ENCODE peak calls at places on chromosomes 2 and 18, in five cellular contexts. Q is fibroblast of the conjunctiva, K is Right ventricle myocardium superior, M is activated T-cell treated with anti-CD3 and anti-CD28 coated beads for 24 hours, W is H4. H is an unnamed sample.

GRCh38 chr2:207768168-207768890 is 1.4 kb downstream of the FZD5 start:
- DNase-seq in Q (no peak), M (peak), K (peak), W (no peak), H (no peak)

GRCh38 chr2:5798083-5798482 is 105.9 kb downstream of the SOX11 start:
- DNase-seq in Q (no peak), W (no peak), K (no peak), M (no peak), H (no peak)

GRCh38 chr2:163044116-163044515 is 205.5 kb upstream of the KCNH7 start:
- DNase-seq in M (no peak), K (no peak), W (no peak), Q (no peak), H (no peak)

GRCh38 chr2:203802277-203803045 is 65.1 kb upstream of the CTLA4 start:
- DNase-seq in M (peak), W (peak), Q (peak), K (no peak), H (no peak)

GRCh38 chr2:25972049-25972823 is 10.1 kb downstream of the KIF3C start:
- DNase-seq in W (no peak), K (no peak), Q (no peak), M (no peak), H (peak)

GRCh38 chr2:85237849-85238570 is 89.8 kb downstream of the TGOLN2 start:
- DNase-seq in W (no peak), Q (no peak), M (no peak), K (no peak), H (no peak)

GRCh38 chr2:157627594-157628281 is 926 bp downstream of the ACVR1C start:
- DNase-seq in M (peak), Q (no peak), W (no peak), K (no peak), H (no peak)

GRCh38 chr2:174599310-174599941 is 1.8 kb upstream of the WIPF1 start:
- DNase-seq in K (no peak), W (no peak), Q (no peak), M (no peak), H (no peak)

GRCh38 chr18:9447334-9447733 is 28.0 kb upstream of the RALBP1 start:
- DNase-seq in W (no peak), Q (no peak), M (no peak), K (no peak), H (no peak)

GRCh38 chr2:165214093-165214492 is 10.2 kb upstream of the SCN3A start:
- DNase-seq in K (no peak), W (no peak), Q (no peak), M (no peak), H (no peak)

GRCh38 chr2:100018794-100019193 is 123.6 kb downstream of the AFF3 start:
- DNase-seq in M (no peak), W (peak), Q (peak), K (no peak), H (no peak)

GRCh38 chr2:43417296-43417695 is 178.5 kb downstream of the THADA start:
- DNase-seq in Q (no peak), W (no peak), K (no peak), M (no peak), H (no peak)

GRCh38 chr2:127560929-127561275 is 25.4 kb downstream of the MYO7B start:
- DNase-seq in Q (peak), K (no peak), W (no peak), M (no peak), H (no peak)